ENCODE peak calls at places on chromosomes 16 and 17, in five cellular contexts. U is T-helper 2 cell, Y is amniotic stem cell, J is AG09319, D is mucosa of descending colon. O is an unnamed sample.

GRCh38 chr17:82216301-82217119 is 3.9 kb upstream of the CCDC57 start:
- DNase-seq in D (peak; percentile 87), U (no peak), J (peak; percentile 68), Y (peak; percentile 37), O (no peak)

GRCh38 chr17:77865109-77865611 is 93.3 kb upstream of the TNRC6C start:
- DNase-seq in Y (no peak), U (no peak), J (no peak), D (no peak), O (no peak)

GRCh38 chr16:84618428-84619102 is 687 bp upstream of the COTL1 start:
- DNase-seq in U (no peak), J (peak; percentile 65), D (no peak), Y (peak; percentile 88), O (no peak)

GRCh38 chr16:66278111-66278531 is 88.4 kb upstream of the CDH5 start:
- DNase-seq in Y (no peak), J (no peak), U (no peak), D (no peak), O (no peak)

GRCh38 chr16:87877942-87878507 is 8.7 kb upstream of the SLC7A5 start:
- DNase-seq in J (no peak), D (no peak), Y (no peak), U (no peak), O (no peak)

GRCh38 chr17:29682054-29682453 is 59.3 kb upstream of the CORO6 start:
- DNase-seq in Y (no peak), D (no peak), U (no peak), J (no peak), O (no peak)

GRCh38 chr17:68491864-68492263 is 20.4 kb upstream of the PRKAR1A start:
- DNase-seq in J (no peak), Y (no peak), U (no peak), D (peak; percentile 66), O (no peak)

GRCh38 chr17:72563952-72564351 is 443.1 kb downstream of the SOX9 start:
- DNase-seq in J (no peak), Y (no peak), D (no peak), U (no peak), O (no peak)

GRCh38 chr17:46193246-46193625 is at the start of gene KANSL1:
- DNase-seq in Y (peak; percentile 98), U (peak; percentile 89), J (peak; percentile 75), D (peak; percentile 89), O (peak; percentile 89)

GRCh38 chr16:11094075-11094593 is 149.8 kb downstream of the CLEC16A start:
- DNase-seq in J (no peak), D (no peak), Y (no peak), U (no peak), O (no peak)

GRCh38 chr17:3659541-3660111 is 8.8 kb downstream of the TAX1BP3 start:
- DNase-seq in J (peak; percentile 82), U (no peak), Y (peak; percentile 47), D (peak; percentile 72), O (no peak)